ENCODE peak calls at places on chromosomes 3 and 15, in nine cellular contexts. K is CD8-positive, alpha-beta memory T cell; Z is tibial artery; O is choroid plexus epithelial cell; R is mesenchymal stem cell; C is adrenal gland; L is A549; D is cardiac fibroblast; B is AG04449. S is an unnamed sample.

GRCh38 chr3:11610700-11611099 is 33.0 kb downstream of the VGLL4 start:
- DNase-seq in K (no peak), Z (no peak), O (no peak), R (no peak), C (no peak), L (no peak), D (no peak), B (no peak), S (no peak)

GRCh38 chr15:62904511-62904910 is 138.0 kb upstream of the TPM1 start:
- DNase-seq in K (no peak), Z (no peak), O (no peak), R (no peak), C (no peak), L (no peak), D (peak), B (no peak), S (no peak)

GRCh38 chr3:196268270-196269163 is 19.0 kb downstream of the PCYT1A start:
- DNase-seq in K (no peak), Z (no peak), O (peak), R (peak), C (no peak), L (no peak), D (peak), B (no peak), S (no peak)

GRCh38 chr15:80437492-80437891 is 33.3 kb downstream of the ARNT2 start:
- DNase-seq in K (no peak), Z (no peak), O (peak), R (no peak), C (no peak), L (peak), D (no peak), B (no peak), S (peak)

GRCh38 chr15:74443100-74443909 is 9.5 kb upstream of the SEMA7A start:
- DNase-seq in K (no peak), Z (no peak), O (peak), R (no peak), C (no peak), L (no peak), D (peak), B (no peak), S (no peak)

GRCh38 chr3:13107661-13108060 is 34.4 kb upstream of the IQSEC1 start:
- DNase-seq in K (no peak), Z (no peak), O (no peak), R (no peak), C (peak), L (no peak), D (no peak), B (no peak), S (no peak)

GRCh38 chr15:94524565-94524964 is 293.2 kb downstream of the MCTP2 start:
- DNase-seq in K (no peak), Z (no peak), O (no peak), R (no peak), C (no peak), L (no peak), D (no peak), B (no peak), S (no peak)

GRCh38 chr3:105688821-105689220 is 180.0 kb downstream of the CBLB start:
- DNase-seq in K (no peak), Z (no peak), O (peak), R (peak), C (no peak), L (peak), D (peak), B (no peak), S (no peak)

GRCh38 chr15:60469893-60470641 is 8.9 kb downstream of the ICE2 start:
- DNase-seq in K (no peak), Z (no peak), O (peak), R (peak), C (no peak), L (peak), D (peak), B (no peak), S (no peak)

GRCh38 chr3:150870406-150870805 is 34.8 kb downstream of the MINDY4B start:
- DNase-seq in K (no peak), Z (no peak), O (peak), R (peak), C (no peak), L (no peak), D (peak), B (peak), S (peak)

GRCh38 chr3:130901463-130902204 is 7.8 kb downstream of the ATP2C1 start:
- DNase-seq in K (no peak), Z (no peak), O (no peak), R (no peak), C (no peak), L (no peak), D (no peak), B (no peak), S (no peak)

GRCh38 chr15:33963831-33964664 is 4.2 kb upstream of the CHRM5 start:
- DNase-seq in K (no peak), Z (no peak), O (peak), R (peak), C (no peak), L (peak), D (peak), B (no peak), S (no peak)

GRCh38 chr3:13600950-13601691 is 52.2 kb downstream of the FBLN2 start:
- DNase-seq in K (no peak), Z (no peak), O (peak), R (peak), C (no peak), L (peak), D (peak), B (peak), S (peak)

GRCh38 chr15:78329625-78330024 is 10.5 kb upstream of the CRABP1 start:
- DNase-seq in K (no peak), Z (no peak), O (no peak), R (no peak), C (no peak), L (no peak), D (no peak), B (no peak), S (no peak)

GRCh38 chr3:24830230-24831152 is 335.8 kb upstream of the THRB start:
- DNase-seq in K (no peak), Z (peak), O (no peak), R (no peak), C (no peak), L (no peak), D (no peak), B (no peak), S (no peak)

GRCh38 chr3:42292009-42292408 is 26.0 kb upstream of the CCK start:
- DNase-seq in K (no peak), Z (no peak), O (no peak), R (no peak), C (no peak), L (no peak), D (no peak), B (no peak), S (no peak)

GRCh38 chr3:128335621-128336296 is 130.9 kb downstream of the DNAJB8 start:
- DNase-seq in K (no peak), Z (no peak), O (no peak), R (no peak), C (no peak), L (no peak), D (no peak), B (no peak), S (no peak)

GRCh38 chr15:40229316-40229715 is 9.5 kb upstream of the PAK6 start:
- DNase-seq in K (no peak), Z (no peak), O (no peak), R (no peak), C (no peak), L (no peak), D (no peak), B (no peak), S (no peak)

GRCh38 chr3:106379251-106379750 is 510.5 kb upstream of the CBLB start:
- DNase-seq in K (no peak), Z (no peak), O (no peak), R (no peak), C (no peak), L (no peak), D (peak), B (no peak), S (no peak)

GRCh38 chr3:4507010-4507596 is 14.0 kb downstream of the ITPR1 start:
- DNase-seq in K (no peak), Z (no peak), O (peak), R (peak), C (no peak), L (no peak), D (peak), B (no peak), S (peak)

GRCh38 chr3:149957352-149958140 is 13.1 kb downstream of the PFN2 start:
- DNase-seq in K (no peak), Z (no peak), O (no peak), R (no peak), C (no peak), L (no peak), D (no peak), B (no peak), S (no peak)

GRCh38 chr3:48187579-48188265 is 495 bp downstream of the CDC25A start:
- DNase-seq in K (no peak), Z (peak), O (no peak), R (no peak), C (no peak), L (no peak), D (no peak), B (no peak), S (peak)

GRCh38 chr3:186093271-186093900 is 15.5 kb downstream of the ETV5 start:
- DNase-seq in K (no peak), Z (no peak), O (no peak), R (no peak), C (no peak), L (no peak), D (no peak), B (no peak), S (no peak)

GRCh38 chr3:128931046-128931445 is 51.6 kb downstream of the ACAD9 start:
- DNase-seq in K (no peak), Z (no peak), O (no peak), R (no peak), C (no peak), L (no peak), D (no peak), B (no peak), S (no peak)

GRCh38 chr3:113263020-113263419 is 51.7 kb downstream of the BOC start:
- DNase-seq in K (no peak), Z (no peak), O (no peak), R (no peak), C (peak), L (no peak), D (no peak), B (no peak), S (no peak)

GRCh38 chr3:131526801-131527347 is 24.1 kb upstream of the MRPL3 start:
- DNase-seq in K (no peak), Z (no peak), O (peak), R (peak), C (peak), L (peak), D (peak), B (no peak), S (no peak)

GRCh38 chr15:71916834-71917233 is 106.5 kb downstream of the NR2E3 start:
- DNase-seq in K (no peak), Z (no peak), O (peak), R (no peak), C (no peak), L (no peak), D (no peak), B (no peak), S (no peak)

GRCh38 chr15:51223771-51224229 is 114.6 kb downstream of the CYP19A1 start:
- DNase-seq in K (no peak), Z (peak), O (peak), R (peak), C (no peak), L (no peak), D (peak), B (peak), S (peak)

GRCh38 chr3:111763101-111763500 is 96.0 kb upstream of the PHLDB2 start:
- DNase-seq in K (no peak), Z (no peak), O (peak), R (peak), C (no peak), L (no peak), D (peak), B (no peak), S (no peak)

GRCh38 chr3:111763968-111764367 is 95.1 kb upstream of the PHLDB2 start:
- DNase-seq in K (no peak), Z (peak), O (peak), R (peak), C (no peak), L (no peak), D (peak), B (no peak), S (peak)

GRCh38 chr3:111758642-111759041 is 100.4 kb upstream of the PHLDB2 start:
- DNase-seq in K (no peak), Z (no peak), O (peak), R (peak), C (no peak), L (no peak), D (peak), B (no peak), S (no peak)

GRCh38 chr3:111762535-111762934 is 96.5 kb upstream of the PHLDB2 start:
- DNase-seq in K (no peak), Z (no peak), O (peak), R (peak), C (no peak), L (no peak), D (no peak), B (no peak), S (no peak)

DNA sequence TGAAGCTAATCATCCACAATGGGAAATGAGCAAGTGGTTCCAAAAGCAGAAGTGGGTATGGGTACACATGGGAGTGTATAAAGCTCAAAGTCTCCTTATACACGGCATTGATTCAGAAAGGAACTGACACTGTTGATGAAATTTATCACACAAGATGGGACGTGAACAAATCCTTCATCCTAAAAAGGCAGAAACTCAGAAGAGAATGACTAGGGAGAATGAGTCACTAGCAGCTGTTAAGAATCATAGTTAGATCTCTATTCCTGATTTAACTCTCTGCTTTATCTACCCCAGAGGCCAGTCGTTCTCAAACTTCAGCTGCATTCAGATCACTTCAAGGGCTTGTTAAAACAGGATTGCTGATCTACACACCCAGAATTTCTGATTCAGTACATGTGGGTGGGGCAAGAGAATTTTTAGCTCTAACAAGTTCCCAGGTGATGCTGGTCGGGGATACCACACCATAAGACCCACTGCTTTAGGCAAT is 97.7 kb upstream of the PHLDB2 start:
- DNase-seq in K (no peak), Z (no peak), O (peak), R (peak), C (no peak), L (no peak), D (peak), B (peak), S (peak)
- H3K4me3 ChIP-seq in K (no peak), Z (no peak), O (no peak), R (no peak), C (no peak), L (no peak), D (no peak), B (no peak), S (no peak)

GRCh38 chr3:52236424-52236886 is 2.5 kb downstream of the TWF2 start:
- DNase-seq in K (no peak), Z (no peak), O (no peak), R (no peak), C (peak), L (no peak), D (no peak), B (no peak), S (no peak)
- H3K4me3 ChIP-seq in K (no peak), Z (no peak), O (no peak), R (peak), C (no peak), L (no peak), D (no peak), B (peak), S (no peak)

GRCh38 chr3:182726258-182727142 is 66.8 kb upstream of the ATP11B start:
- DNase-seq in K (no peak), Z (no peak), O (no peak), R (no peak), C (no peak), L (no peak), D (no peak), B (no peak), S (no peak)
- H3K4me3 ChIP-seq in K (no peak), Z (peak), O (peak), R (peak), C (peak), L (no peak), D (no peak), B (no peak), S (peak)

GRCh38 chr15:92914768-92915221 is 14.7 kb downstream of the CHD2 start:
- DNase-seq in K (peak), Z (no peak), O (no peak), R (no peak), C (no peak), L (no peak), D (peak), B (no peak), S (no peak)

GRCh38 chr15:92920595-92921169 is 20.6 kb downstream of the CHD2 start:
- DNase-seq in K (no peak), Z (no peak), O (no peak), R (no peak), C (no peak), L (no peak), D (no peak), B (no peak), S (no peak)

GRCh38 chr15:92921215-92922131 is 21.3 kb downstream of the CHD2 start:
- DNase-seq in K (no peak), Z (no peak), O (peak), R (peak), C (no peak), L (no peak), D (peak), B (no peak), S (no peak)

GRCh38 chr15:92915766-92916435 is 15.8 kb downstream of the CHD2 start:
- DNase-seq in K (no peak), Z (no peak), O (no peak), R (no peak), C (peak), L (no peak), D (no peak), B (no peak), S (no peak)

GRCh38 chr15:92917606-92918407 is 17.7 kb downstream of the CHD2 start:
- DNase-seq in K (peak), Z (peak), O (peak), R (peak), C (peak), L (peak), D (peak), B (peak), S (peak)
- H3K4me3 ChIP-seq in K (peak), Z (peak), O (no peak), R (peak), C (no peak), L (peak), D (peak), B (no peak), S (no peak)

GRCh38 chr3:9780451-9780797 is 10.7 kb upstream of the CAMK1 start:
- DNase-seq in K (no peak), Z (no peak), O (no peak), R (no peak), C (no peak), L (no peak), D (no peak), B (no peak), S (no peak)
- H3K4me3 ChIP-seq in K (peak), Z (no peak), O (no peak), R (no peak), C (no peak), L (no peak), D (no peak), B (no peak), S (no peak)

GRCh38 chr15:89665449-89666146 is 10.3 kb upstream of the KIF7 start:
- DNase-seq in K (no peak), Z (no peak), O (peak), R (peak), C (peak), L (peak), D (peak), B (no peak), S (no peak)
- H3K4me3 ChIP-seq in K (no peak), Z (peak), O (peak), R (peak), C (peak), L (peak), D (peak), B (peak), S (peak)